ENCODE peak calls at places on chromosomes 1 and 21, in six cellular contexts. K is H7; S is stimulated activated CD4-positive, alpha-beta T cell treated with anti-CD3 and anti-CD28 coated beads, Interleukin-2, amount 100 ng/mL, for 48 hours; F is H4; J is stromal cell of bone marrow; I is AG10803. Z is an unnamed sample.
A peak's percentile ranks its signal among the peaks of the same experiment; 100 is the strongest.

GRCh38 chr1:217493290-217493689 is 137.6 kb downstream of the GPATCH2 start:
- DNase-seq in F (no peak), J (no peak), K (no peak), I (no peak), S (no peak), Z (no peak)

GRCh38 chr1:203033917-203034316 is 7.6 kb downstream of the PPFIA4 start:
- DNase-seq in S (no peak), F (no peak), J (no peak), I (no peak), K (peak; percentile 8), Z (no peak)

GRCh38 chr1:36448530-36449051 is 1.7 kb downstream of the OSCP1 start:
- DNase-seq in S (no peak), F (no peak), I (no peak), K (no peak), J (no peak), Z (no peak)

GRCh38 chr1:43831866-43832654 is 101.5 kb upstream of the ARTN start:
- DNase-seq in J (no peak), I (no peak), S (no peak), K (no peak), F (no peak), Z (no peak)

GRCh38 chr1:43366601-43367025 is 1.2 kb downstream of the ELOVL1 start:
- DNase-seq in J (no peak), S (no peak), F (no peak), I (no peak), K (peak; percentile 80), Z (no peak)

GRCh38 chr1:225654277-225654597 is 1.3 kb upstream of the ENAH start:
- DNase-seq in F (no peak), S (no peak), I (no peak), J (no peak), K (no peak), Z (no peak)

GRCh38 chr1:33972676-33973395 is 109.0 kb downstream of the HMGB4 start:
- DNase-seq in J (no peak), K (no peak), F (no peak), I (peak; percentile 73), S (no peak), Z (peak; percentile 58)

GRCh38 chr21:15233611-15234010 is 168.8 kb upstream of the NRIP1 start:
- DNase-seq in S (no peak), I (no peak), J (no peak), F (no peak), K (no peak), Z (no peak)

GRCh38 chr1:10616696-10617095 is 141.9 kb downstream of the PEX14 start:
- DNase-seq in F (no peak), J (no peak), I (no peak), S (no peak), K (no peak), Z (no peak)

GRCh38 chr1:219533280-219533679 is 79.6 kb downstream of the ZC3H11B start:
- DNase-seq in F (no peak), I (peak; percentile 9), S (no peak), J (peak; percentile 83), K (no peak), Z (no peak)

GRCh38 chr1:9559673-9560072 is 20.4 kb downstream of the SLC25A33 start:
- DNase-seq in J (no peak), I (no peak), S (no peak), K (no peak), F (no peak), Z (no peak)

GRCh38 chr1:173224280-173224886 is 17.3 kb upstream of the TNFSF4 start:
- DNase-seq in S (no peak), K (no peak), I (peak; percentile 8), J (no peak), F (no peak), Z (peak; percentile 24)

GRCh38 chr1:235953801-235954200 is 87.1 kb upstream of the LYST start:
- DNase-seq in K (no peak), F (no peak), S (no peak), I (peak; percentile 96), J (peak; percentile 44), Z (peak; percentile 80)

Z was measured in AG08395.